ENCODE peak calls at places on chromosomes 5 and 9, in ten cellular contexts. S is suprapubic skin; P is GM23338; H is transverse colon; B is endothelial cell of umbilical vein; Q is CD4-positive, alpha-beta T cell; O is left ventricle myocardium inferior; I is type B pancreatic cell; D is Peyer's patch; N is AG09309. Y is an unnamed sample.

GRCh38 chr9:12784461-12785250 is 9.8 kb downstream of the LURAP1L start:
- DNase-seq in S (no peak), D (no peak), H (peak), B (peak), P (no peak), Q (no peak), N (peak), I (no peak), O (no peak), Y (no peak)

GRCh38 chr9:93968451-93969327 is 13.5 kb upstream of the BARX1 start:
- DNase-seq in D (no peak), Q (no peak), P (no peak), N (no peak), I (no peak), H (no peak), B (no peak), O (no peak), S (no peak), Y (no peak)

GRCh38 chr9:126569036-126569435 is 44.7 kb upstream of the LMX1B start:
- DNase-seq in N (no peak), H (no peak), Q (no peak), I (no peak), D (no peak), B (peak), S (no peak), O (no peak), P (no peak), Y (no peak)

GRCh38 chr9:87387351-87388055 is 110.2 kb upstream of the DAPK1 start:
- DNase-seq in D (no peak), P (no peak), B (no peak), S (no peak), I (peak), H (no peak), Q (no peak), N (no peak), O (no peak), Y (no peak)

GRCh38 chr9:25003686-25004085 is 458.0 kb upstream of the IZUMO3 start:
- DNase-seq in S (no peak), P (peak), B (no peak), N (no peak), Q (no peak), O (no peak), D (no peak), H (no peak), I (no peak), Y (no peak)

GRCh38 chr5:102901821-102902448 is 146.8 kb downstream of the PAM start:
- DNase-seq in H (no peak), Q (no peak), O (no peak), P (no peak), D (no peak), I (no peak), N (peak), B (peak), S (no peak), Y (no peak)

GRCh38 chr5:124652514-124652819 is 94.0 kb downstream of the ZNF608 start:
- DNase-seq in D (no peak), N (no peak), O (no peak), Q (no peak), H (no peak), B (no peak), S (no peak), P (no peak), I (no peak), Y (no peak)

GRCh38 chr9:107976767-107977166 is 487.2 kb upstream of the KLF4 start:
- DNase-seq in Q (no peak), I (no peak), H (peak), O (peak), B (no peak), S (peak), D (no peak), N (no peak), P (no peak), Y (peak)

GRCh38 chr5:133480366-133480765 is 132.0 kb downstream of the FSTL4 start:
- DNase-seq in Q (no peak), B (no peak), O (no peak), D (no peak), S (no peak), P (no peak), N (no peak), I (no peak), H (no peak), Y (no peak)

GRCh38 chr9:69122086-69122390 is 52.0 kb upstream of the TJP2 start:
- DNase-seq in I (peak), B (no peak), H (peak), P (peak), D (peak), O (peak), Q (no peak), N (no peak), S (peak), Y (no peak)

GRCh38 chr9:6549106-6549505 is 96.4 kb downstream of the GLDC start:
- DNase-seq in I (no peak), D (no peak), N (no peak), O (no peak), B (no peak), H (no peak), S (no peak), Q (no peak), P (no peak), Y (no peak)

GRCh38 chr5:130715541-130715940 is 449.5 kb downstream of the HINT1 start:
- DNase-seq in Q (no peak), O (no peak), I (no peak), N (no peak), H (no peak), S (no peak), P (no peak), B (no peak), D (no peak), Y (no peak)

GRCh38 chr9:4012446-4012845 is 287.4 kb downstream of the GLIS3 start:
- DNase-seq in H (no peak), I (no peak), N (no peak), B (no peak), S (no peak), P (no peak), Q (no peak), D (no peak), O (no peak), Y (no peak)

GRCh38 chr9:126301985-126302603 is 24.5 kb upstream of the MVB12B start:
- DNase-seq in H (peak), I (no peak), P (peak), N (peak), O (peak), Q (peak), D (peak), S (no peak), B (peak), Y (no peak)

GRCh38 chr5:159132429-159133040 is 32.8 kb upstream of the EBF1 start:
- DNase-seq in D (no peak), B (no peak), P (no peak), O (no peak), H (no peak), N (no peak), I (no peak), Q (no peak), S (no peak), Y (no peak)

GRCh38 chr9:34328500-34328982 is 527 bp downstream of the KIF24 start:
- DNase-seq in P (peak), I (no peak), B (no peak), S (no peak), N (no peak), D (no peak), O (no peak), Q (no peak), H (no peak), Y (no peak)

GRCh38 chr5:29016067-29016466 is 1977.7 kb upstream of the CDH9 start:
- DNase-seq in N (no peak), B (no peak), O (no peak), I (no peak), P (no peak), S (no peak), Q (no peak), D (no peak), H (no peak), Y (no peak)

GRCh38 chr5:39148983-39149534 is 70.3 kb downstream of the FYB1 start:
- DNase-seq in Q (no peak), N (no peak), H (no peak), D (no peak), B (peak), P (peak), I (no peak), O (no peak), S (no peak), Y (no peak)

GRCh38 chr5:73418244-73418691 is 30.3 kb downstream of the FOXD1 start:
- DNase-seq in Q (no peak), O (no peak), S (no peak), B (no peak), H (no peak), D (no peak), N (no peak), I (no peak), P (no peak), Y (no peak)

GRCh38 chr5:38616061-38616460 is 59.6 kb upstream of the LIFR start:
- DNase-seq in I (no peak), S (no peak), Q (no peak), O (no peak), N (peak), P (no peak), B (no peak), H (no peak), D (no peak), Y (no peak)

GRCh38 chr9:34253460-34253837 is 74.6 kb downstream of the UBAP1 start:
- DNase-seq in D (no peak), S (no peak), I (no peak), H (no peak), O (peak), B (no peak), N (peak), P (no peak), Q (no peak), Y (no peak)

GRCh38 chr5:34695275-34696032 is 39.3 kb downstream of the RAI14 start:
- DNase-seq in N (no peak), H (no peak), I (no peak), S (no peak), D (no peak), P (no peak), Q (no peak), O (no peak), B (no peak), Y (no peak)

GRCh38 chr9:115524467-115525059 is 406.6 kb upstream of the TNC start:
- DNase-seq in D (no peak), B (peak), I (no peak), N (peak), Q (no peak), H (peak), P (peak), O (no peak), S (no peak), Y (no peak)

GRCh38 chr9:91157891-91158660 is 203.6 kb downstream of the AUH start:
- DNase-seq in I (no peak), H (no peak), Q (no peak), S (no peak), O (no peak), P (no peak), B (no peak), D (no peak), N (no peak), Y (no peak)

GRCh38 chr9:15725953-15726352 is 173.1 kb downstream of the CCDC171 start:
- DNase-seq in B (no peak), P (no peak), H (no peak), Q (no peak), O (no peak), D (no peak), S (no peak), I (no peak), N (peak), Y (no peak)

GRCh38 chr9:76690575-76691370 is 73.5 kb upstream of the PCA3 start:
- DNase-seq in D (no peak), S (no peak), H (no peak), P (peak), B (no peak), I (no peak), O (no peak), N (no peak), Q (no peak), Y (no peak)
- TF ChIP-seq CTCF in D (no peak), S (no peak), H (no peak), P (no peak), B (no peak), I (no peak), O (no peak), N (no peak), Q (no peak), Y (no peak)

GRCh38 chr9:78826521-78826920 is 529.6 kb downstream of the PSAT1 start:
- DNase-seq in S (no peak), H (no peak), I (no peak), B (no peak), P (no peak), N (no peak), Q (no peak), O (no peak), D (no peak), Y (no peak)

GRCh38 chr9:78835928-78836450 is 539.1 kb downstream of the PSAT1 start:
- DNase-seq in B (no peak), Q (no peak), P (no peak), H (no peak), O (no peak), D (no peak), S (no peak), I (no peak), N (no peak), Y (no peak)

GRCh38 chr9:78828521-78828920 is 531.6 kb downstream of the PSAT1 start:
- DNase-seq in D (no peak), N (no peak), Q (no peak), H (no peak), O (no peak), P (no peak), B (no peak), S (no peak), I (no peak), Y (no peak)

GRCh38 chr9:78831726-78832125 is 534.8 kb downstream of the PSAT1 start:
- DNase-seq in P (no peak), O (no peak), H (no peak), D (no peak), I (no peak), N (no peak), B (no peak), S (no peak), Q (no peak), Y (no peak)
- TF ChIP-seq CTCF in P (no peak), O (no peak), H (no peak), D (no peak), I (no peak), N (no peak), B (no peak), S (no peak), Q (no peak), Y (no peak)

GRCh38 chr5:54649041-54649504 is 131.5 kb downstream of the SNX18 start:
- DNase-seq in S (no peak), B (no peak), O (no peak), N (no peak), Q (no peak), I (no peak), D (no peak), P (no peak), H (no peak), Y (no peak)

GRCh38 chr5:54643679-54644078 is 126.1 kb downstream of the SNX18 start:
- DNase-seq in P (no peak), B (peak), D (no peak), N (peak), S (no peak), Q (no peak), O (no peak), I (no peak), H (no peak), Y (no peak)

GRCh38 chr5:54645888-54646284 is 128.3 kb downstream of the SNX18 start:
- DNase-seq in B (no peak), O (no peak), D (no peak), S (no peak), N (no peak), Q (no peak), I (no peak), H (no peak), P (no peak), Y (no peak)

GRCh38 chr5:54644226-54644625 is 126.7 kb downstream of the SNX18 start:
- DNase-seq in S (no peak), B (peak), H (no peak), I (no peak), Q (no peak), P (no peak), D (no peak), N (no peak), O (no peak), Y (no peak)

GRCh38 chr5:54646285-54647101 is 128.9 kb downstream of the SNX18 start:
- DNase-seq in H (peak), O (peak), P (peak), Q (peak), S (peak), D (peak), I (no peak), B (peak), N (no peak), Y (peak)
- TF ChIP-seq CTCF in H (no peak), O (peak), P (no peak), Q (no peak), S (no peak), D (peak), I (no peak), B (no peak), N (no peak), Y (no peak)

GRCh38 chr9:95132406-95133350 is 184.8 kb downstream of the FANCC start:
- DNase-seq in O (no peak), N (no peak), B (no peak), I (no peak), P (no peak), D (no peak), S (no peak), Q (no peak), H (no peak), Y (no peak)
- TF ChIP-seq CTCF in O (no peak), N (no peak), B (no peak), I (no peak), P (no peak), D (no peak), S (no peak), Q (no peak), H (no peak), Y (no peak)

GRCh38 chr5:168737066-168737465 is 157.9 kb upstream of the PANK3 start:
- DNase-seq in O (no peak), S (no peak), Q (no peak), B (no peak), H (no peak), N (no peak), I (no peak), D (no peak), P (no peak), Y (no peak)
- TF ChIP-seq CTCF in O (no peak), S (no peak), Q (no peak), B (no peak), H (no peak), N (no peak), I (no peak), D (no peak), P (no peak), Y (no peak)

Y was measured in CD14-positive monocyte.